ENCODE peak calls at places on chromosomes 5 and 9, in eight cellular contexts. X, J, F, K, W, Z, C and B are unnamed samples.
A peak's percentile ranks its signal among the peaks of the same experiment; 100 is the strongest.

GRCh38 chr5:93346301-93346700 is 234.7 kb downstream of the NR2F1-AS1 start:
- DNase-seq in Z (peak; percentile 49), K (no peak), J (no peak), W (no peak), C (no peak), F (no peak), X (no peak), B (no peak)

GRCh38 chr5:143652104-143652700 is 159.8 kb upstream of the HMHB1 start:
- DNase-seq in X (no peak), J (no peak), Z (no peak), C (no peak), W (no peak), F (no peak), K (no peak), B (no peak)

GRCh38 chr5:170267431-170268152 is 30.0 kb downstream of the LCP2 start:
- DNase-seq in X (peak; percentile 81), F (peak; percentile 79), C (peak; percentile 52), J (peak; percentile 80), Z (peak; percentile 43), K (no peak), W (peak; percentile 74), B (peak; percentile 67)

GRCh38 chr9:123828449-123828848 is 101.5 kb downstream of the DENND1A start:
- DNase-seq in K (no peak), J (no peak), F (no peak), W (no peak), Z (no peak), X (no peak), C (no peak), B (no peak)

GRCh38 chr5:143019614-143020515 is 249.7 kb downstream of the ARHGAP26 start:
- DNase-seq in Z (no peak), C (no peak), J (no peak), W (no peak), K (no peak), X (no peak), F (no peak), B (no peak)

GRCh38 chr9:99162759-99163364 is 57.9 kb downstream of the TGFBR1 start:
- DNase-seq in W (peak; percentile 56), X (no peak), C (peak; percentile 34), K (no peak), J (no peak), Z (no peak), F (peak; percentile 14), B (no peak)

GRCh38 chr5:11104543-11105151 is 343.6 kb upstream of the DAP start:
- DNase-seq in W (no peak), Z (no peak), F (no peak), J (no peak), K (no peak), C (no peak), X (no peak), B (no peak)

GRCh38 chr5:131810510-131811249 is 13.9 kb upstream of the FNIP1 start:
- DNase-seq in F (no peak), C (peak; percentile 25), W (peak; percentile 13), J (peak; percentile 10), K (no peak), Z (no peak), X (no peak), B (no peak)

GRCh38 chr9:126829035-126829434 is 24.2 kb downstream of the ZBTB43 start:
- DNase-seq in W (no peak), X (no peak), C (no peak), Z (no peak), K (no peak), J (no peak), F (no peak), B (no peak)

DNA sequence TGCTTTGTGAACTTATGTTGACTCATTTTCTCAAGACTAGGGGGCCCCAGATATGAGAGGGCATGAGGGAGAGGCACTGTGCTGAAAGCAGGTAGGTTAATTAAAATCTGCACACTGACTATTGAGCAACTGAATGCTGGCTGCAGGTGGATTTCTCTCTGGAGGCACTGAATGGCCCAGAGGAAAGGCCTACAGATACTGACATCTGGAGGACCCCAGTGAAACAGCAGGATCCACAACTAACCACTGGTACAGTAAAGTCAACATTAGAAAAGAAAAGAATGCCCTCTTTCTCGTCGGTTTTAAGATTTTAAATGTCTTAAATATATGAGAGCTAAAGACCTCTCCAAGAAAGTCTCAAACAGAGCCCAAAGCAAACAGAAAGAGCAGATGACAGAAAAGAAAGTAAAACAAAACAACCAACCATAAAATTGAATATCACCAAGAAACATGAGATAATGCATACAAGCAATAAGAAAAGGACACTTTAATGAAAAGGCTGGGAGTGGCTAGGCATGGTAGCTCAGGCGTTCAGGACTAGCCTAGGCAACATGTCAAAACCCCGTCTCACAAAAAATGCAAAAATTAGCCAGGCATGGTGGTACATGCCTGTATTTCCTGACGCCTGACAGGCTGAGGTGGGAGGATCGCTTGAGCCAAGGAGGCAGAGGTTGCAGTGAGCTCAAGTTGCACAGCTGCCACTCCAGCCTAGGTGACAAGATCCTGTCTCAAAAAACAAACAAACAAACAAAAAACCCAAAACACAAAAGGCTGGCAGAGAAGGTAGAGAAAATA is 43.3 kb downstream of the PUM3 start:
- DNase-seq in Z (no peak), F (no peak), W (no peak), X (no peak), J (peak; percentile 8), C (no peak), K (no peak), B (no peak)
- TF ChIP-seq CTCF in Z (peak; percentile 20), F (no peak), W (peak; percentile 46), X (no peak), J (no peak), C (peak; percentile 51), K (peak; percentile 15), B (peak; percentile 13)

DNA sequence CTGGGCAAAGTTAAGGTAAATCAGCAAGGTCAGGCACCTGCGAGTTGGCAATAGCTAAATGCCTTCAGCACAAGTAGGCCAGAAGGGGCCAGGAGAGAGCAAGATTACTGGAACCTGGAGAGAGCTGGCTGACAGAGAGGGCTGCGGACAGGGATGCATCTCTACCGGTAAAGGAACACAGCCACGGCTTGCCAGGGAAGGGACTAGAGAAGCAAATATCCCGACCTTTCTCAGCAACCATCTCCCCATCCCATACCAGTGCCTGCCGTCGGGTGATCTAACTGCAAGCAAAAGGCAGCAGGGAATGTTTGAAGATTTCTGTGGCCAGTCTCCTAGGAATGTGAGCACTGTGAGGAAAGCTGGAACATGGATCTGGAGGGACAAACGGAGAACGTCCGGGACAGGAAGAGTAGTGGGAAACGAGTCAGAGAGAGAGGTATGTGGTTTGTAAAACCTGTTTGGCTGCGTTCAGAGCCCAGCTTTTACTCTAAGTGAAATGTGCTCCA is 15.9 kb upstream of the ABLIM3 start:
- DNase-seq in K (no peak), X (no peak), F (no peak), C (no peak), J (peak; percentile 50), Z (no peak), W (no peak), B (no peak)
- TF ChIP-seq CTCF in K (peak; percentile 21), X (no peak), F (no peak), C (peak; percentile 51), J (no peak), Z (peak; percentile 16), W (no peak), B (no peak)

DNA sequence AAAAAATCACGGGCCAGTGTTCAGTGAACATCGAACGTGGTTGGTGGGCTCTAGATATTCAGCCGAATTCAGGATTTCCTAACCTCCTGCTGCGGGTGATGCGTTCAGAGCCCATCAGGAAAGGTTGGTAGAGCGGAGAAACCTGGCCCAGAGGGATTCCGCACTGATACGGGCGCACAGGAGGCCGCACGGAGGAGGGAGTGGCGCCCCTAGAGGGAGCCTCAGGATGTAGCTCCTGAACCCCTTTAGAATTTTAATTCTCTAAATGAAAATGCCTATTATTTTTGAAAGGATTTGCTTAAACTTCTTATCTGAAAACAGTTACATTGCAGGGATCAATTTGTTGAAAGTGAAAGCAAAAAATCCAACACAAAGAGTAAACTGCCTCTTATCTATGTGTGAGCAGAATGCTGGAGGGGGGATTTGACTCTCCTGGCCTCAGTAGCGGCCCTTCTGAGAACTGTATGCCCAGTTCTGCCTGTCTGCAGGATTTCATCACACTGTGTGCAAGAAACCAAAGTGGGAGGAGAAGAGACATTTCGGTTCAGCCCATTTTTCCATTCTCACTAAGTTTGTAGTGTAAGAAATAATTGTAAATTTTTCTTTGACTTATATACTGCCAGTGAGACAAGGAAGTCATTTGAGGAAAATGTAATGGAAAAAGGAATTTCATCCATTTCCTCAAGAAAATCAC is 75.9 kb downstream of the TENT4A start:
- DNase-seq in C (no peak), X (no peak), W (no peak), Z (no peak), K (no peak), F (no peak), J (no peak), B (no peak)
- TF ChIP-seq CTCF in C (peak; percentile 37), X (no peak), W (no peak), Z (no peak), K (no peak), F (no peak), J (no peak), B (no peak)

DNA sequence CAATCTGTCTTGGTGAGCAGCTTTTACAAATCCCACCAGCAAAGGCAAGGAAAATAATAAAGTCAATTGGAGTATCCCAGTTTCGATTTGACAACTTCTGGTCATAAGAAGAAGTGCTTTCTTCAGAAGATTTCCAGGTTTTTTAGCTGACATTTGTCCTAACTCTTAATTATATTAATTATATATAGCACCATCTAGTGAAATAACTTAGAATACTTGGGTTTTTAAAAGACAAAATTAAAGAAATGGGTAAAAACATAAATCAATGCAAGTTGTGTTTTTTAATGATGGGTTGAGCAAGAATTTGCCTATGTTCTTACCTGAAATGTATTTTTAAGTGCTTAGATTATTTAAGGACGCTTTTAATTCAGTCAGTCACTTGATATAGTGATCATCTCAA is 421.8 kb downstream of the ACTL7B start:
- DNase-seq in X (no peak), F (no peak), C (no peak), J (no peak), W (no peak), K (no peak), Z (no peak), B (no peak)
- TF ChIP-seq CTCF in X (no peak), F (no peak), C (peak; percentile 54), J (no peak), W (peak; percentile 24), K (no peak), Z (no peak), B (no peak)